ENCODE peak calls at places on chromosome 19, in five cellular contexts. One of them, this sample, is unnamed.

GRCh38 chr19:31109626-31110025 is 239.6 kb downstream of the TSHZ3 start:
- DNase-seq in aorta: no peak
- DNase-seq in NCI-H69: no peak
- DNase-seq in iris pigment epithelial cell: no peak
- DNase-seq in EL: no peak
- DNase-seq in this sample: no peak

GRCh38 chr19:21483589-21484170 is 21.7 kb upstream of the ZNF429 start:
- DNase-seq in aorta: no peak
- DNase-seq in EL: no peak
- DNase-seq in iris pigment epithelial cell: peak; percentile 29
- DNase-seq in NCI-H69: peak; percentile 18
- DNase-seq in this sample: no peak

GRCh38 chr19:19615086-19615485 is 3.4 kb downstream of the PBX4 start:
- DNase-seq in aorta: no peak
- DNase-seq in EL: peak; percentile 69
- DNase-seq in NCI-H69: no peak
- DNase-seq in iris pigment epithelial cell: no peak
- DNase-seq in this sample: no peak

GRCh38 chr19:19341026-19341425 is 20.4 kb downstream of the MAU2 start:
- DNase-seq in aorta: no peak
- DNase-seq in iris pigment epithelial cell: no peak
- DNase-seq in NCI-H69: no peak
- DNase-seq in EL: no peak
- DNase-seq in this sample: no peak

GRCh38 chr19:14187586-14187985 is 18.4 kb downstream of the ADGRL1 start:
- DNase-seq in iris pigment epithelial cell: no peak
- DNase-seq in NCI-H69: no peak
- DNase-seq in EL: no peak
- DNase-seq in aorta: no peak
- DNase-seq in this sample: no peak

GRCh38 chr19:49224856-49225255 is 67.3 kb downstream of the TRPM4 start:
- DNase-seq in aorta: peak; percentile 56
- DNase-seq in NCI-H69: peak; percentile 67
- DNase-seq in iris pigment epithelial cell: peak; percentile 50
- DNase-seq in EL: peak; percentile 75
- DNase-seq in this sample: peak; percentile 76

GRCh38 chr19:7010722-7011593 is 10.3 kb downstream of the MBD3L2B start:
- DNase-seq in iris pigment epithelial cell: no peak
- DNase-seq in EL: no peak
- DNase-seq in aorta: no peak
- DNase-seq in NCI-H69: no peak
- DNase-seq in this sample: no peak

GRCh38 chr19:13056052-13056660 is 46.5 kb downstream of the LYL1 start:
- DNase-seq in EL: peak; percentile 85
- DNase-seq in iris pigment epithelial cell: peak; percentile 81
- DNase-seq in NCI-H69: peak; percentile 20
- DNase-seq in aorta: peak; percentile 83
- DNase-seq in this sample: peak; percentile 91

GRCh38 chr19:43591904-43592772 is 3.8 kb downstream of the IRGQ start:
- DNase-seq in NCI-H69: no peak
- DNase-seq in EL: no peak
- DNase-seq in iris pigment epithelial cell: no peak
- DNase-seq in aorta: no peak
- DNase-seq in this sample: no peak